ENCODE peak calls at places on chromosomes 16 and 17, in ten cellular contexts. Y, H, L, I, F, M, W, Z, V and K are unnamed samples.

GRCh38 chr17:47257651-47258339 is 4.2 kb downstream of the ITGB3 start:
- DNase-seq in Y (no peak), H (no peak), L (no peak), I (no peak), F (no peak), M (peak), W (no peak), Z (no peak), V (no peak), K (no peak)

GRCh38 chr17:78380370-78380769 is 1.9 kb downstream of the PGS1 start:
- DNase-seq in Y (no peak), H (no peak), L (no peak), I (no peak), F (no peak), M (no peak), W (no peak), Z (no peak), V (no peak), K (no peak)

GRCh38 chr16:48164907-48165715 is 9.3 kb upstream of the ABCC12 start:
- DNase-seq in Y (peak), H (peak), L (peak), I (peak), F (peak), M (peak), W (peak), Z (peak), V (peak), K (peak)

GRCh38 chr17:63545302-63545928 is 4.9 kb upstream of the DCAF7 start:
- DNase-seq in Y (no peak), H (no peak), L (no peak), I (no peak), F (no peak), M (peak), W (no peak), Z (no peak), V (no peak), K (no peak)

GRCh38 chr17:49886036-49886435 is 38.2 kb upstream of the TAC4 start:
- DNase-seq in Y (no peak), H (no peak), L (no peak), I (no peak), F (no peak), M (no peak), W (no peak), Z (no peak), V (no peak), K (no peak)

GRCh38 chr17:1208966-1209365 is 29.2 kb upstream of the ABR start:
- DNase-seq in Y (no peak), H (no peak), L (no peak), I (no peak), F (no peak), M (no peak), W (no peak), Z (no peak), V (no peak), K (no peak)

GRCh38 chr17:43327834-43328420 is 70.9 kb upstream of the ARL4D start:
- DNase-seq in Y (no peak), H (no peak), L (no peak), I (no peak), F (no peak), M (no peak), W (no peak), Z (no peak), V (no peak), K (no peak)

GRCh38 chr17:32302860-32303649 is 37.4 kb downstream of the RHBDL3 start:
- DNase-seq in Y (no peak), H (no peak), L (no peak), I (no peak), F (no peak), M (no peak), W (no peak), Z (no peak), V (no peak), K (no peak)

GRCh38 chr16:84854759-84855158 is 35.0 kb downstream of the CRISPLD2 start:
- DNase-seq in Y (no peak), H (no peak), L (no peak), I (no peak), F (no peak), M (peak), W (no peak), Z (no peak), V (no peak), K (no peak)

GRCh38 chr16:84136331-84137125 is 8.4 kb downstream of the HSDL1 start:
- DNase-seq in Y (no peak), H (no peak), L (no peak), I (no peak), F (no peak), M (no peak), W (no peak), Z (no peak), V (no peak), K (no peak)

GRCh38 chr16:31386157-31386984 is 6.8 kb upstream of the ITGAD start:
- DNase-seq in Y (no peak), H (no peak), L (no peak), I (no peak), F (no peak), M (peak), W (no peak), Z (no peak), V (no peak), K (peak)